ENCODE peak calls at places on chromosomes 13 and 19, in five cellular contexts. One of them, this sample, is unnamed.

GRCh38 chr13:21124853-21125252 is 51.5 kb downstream of the SKA3 start:
- DNase-seq in left ventricle myocardium inferior: no peak
- DNase-seq in psoas muscle: no peak
- DNase-seq in uterus: no peak
- DNase-seq in cardiac muscle cell: peak; percentile 61
- DNase-seq in this sample: no peak

GRCh38 chr13:38382946-38383345 is 33.3 kb downstream of the UFM1 start:
- DNase-seq in left ventricle myocardium inferior: no peak
- DNase-seq in psoas muscle: no peak
- DNase-seq in uterus: no peak
- DNase-seq in cardiac muscle cell: no peak
- DNase-seq in this sample: no peak

GRCh38 chr13:97445504-97446187 is 11.7 kb downstream of the RAP2A start:
- DNase-seq in left ventricle myocardium inferior: no peak
- DNase-seq in psoas muscle: no peak
- DNase-seq in uterus: no peak
- DNase-seq in cardiac muscle cell: no peak
- DNase-seq in this sample: no peak

GRCh38 chr13:33884506-33885221 is 66.7 kb downstream of the RFC3 start:
- DNase-seq in left ventricle myocardium inferior: no peak
- DNase-seq in psoas muscle: no peak
- DNase-seq in uterus: no peak
- DNase-seq in cardiac muscle cell: no peak
- DNase-seq in this sample: no peak

GRCh38 chr13:28763887-28764286 is 45.1 kb upstream of the SLC46A3 start:
- DNase-seq in left ventricle myocardium inferior: no peak
- DNase-seq in psoas muscle: no peak
- DNase-seq in uterus: no peak
- DNase-seq in cardiac muscle cell: no peak
- DNase-seq in this sample: no peak

GRCh38 chr13:45353895-45354294 is 12.9 kb upstream of the TPT1 start:
- DNase-seq in left ventricle myocardium inferior: no peak
- DNase-seq in psoas muscle: no peak
- DNase-seq in uterus: no peak
- DNase-seq in cardiac muscle cell: no peak
- DNase-seq in this sample: no peak

GRCh38 chr13:39811696-39812095 is 156.2 kb downstream of the COG6 start:
- DNase-seq in left ventricle myocardium inferior: no peak
- DNase-seq in psoas muscle: no peak
- DNase-seq in uterus: no peak
- DNase-seq in cardiac muscle cell: no peak
- DNase-seq in this sample: no peak

GRCh38 chr19:6851359-6851758 is 36.0 kb upstream of the ADGRE1 start:
- DNase-seq in left ventricle myocardium inferior: no peak
- DNase-seq in psoas muscle: no peak
- DNase-seq in uterus: no peak
- DNase-seq in cardiac muscle cell: no peak
- DNase-seq in this sample: no peak

GRCh38 chr13:94175076-94175475 is 304.4 kb downstream of the DCT start:
- DNase-seq in left ventricle myocardium inferior: no peak
- DNase-seq in psoas muscle: no peak
- DNase-seq in uterus: no peak
- DNase-seq in cardiac muscle cell: no peak
- DNase-seq in this sample: no peak

GRCh38 chr13:48334534-48335127 is 31.1 kb downstream of the RB1 start:
- DNase-seq in left ventricle myocardium inferior: no peak
- DNase-seq in psoas muscle: no peak
- DNase-seq in uterus: no peak
- DNase-seq in cardiac muscle cell: peak; percentile 5
- DNase-seq in this sample: no peak

GRCh38 chr13:79459906-79460305 is 21.0 kb upstream of the NDFIP2 start:
- DNase-seq in left ventricle myocardium inferior: no peak
- DNase-seq in psoas muscle: no peak
- DNase-seq in uterus: no peak
- DNase-seq in cardiac muscle cell: no peak
- DNase-seq in this sample: no peak

GRCh38 chr19:52716578-52716977 is 18.3 kb downstream of the ZNF611 start:
- DNase-seq in left ventricle myocardium inferior: no peak
- DNase-seq in psoas muscle: no peak
- DNase-seq in uterus: no peak
- DNase-seq in cardiac muscle cell: no peak
- DNase-seq in this sample: no peak

GRCh38 chr19:10651821-10652220 is 2.3 kb upstream of the ILF3 start:
- DNase-seq in left ventricle myocardium inferior: no peak
- DNase-seq in psoas muscle: no peak
- DNase-seq in uterus: no peak
- DNase-seq in cardiac muscle cell: no peak
- DNase-seq in this sample: no peak

GRCh38 chr13:109744512-109745051 is 41.8 kb downstream of the IRS2 start:
- DNase-seq in left ventricle myocardium inferior: peak; percentile 56
- DNase-seq in psoas muscle: peak; percentile 71
- DNase-seq in uterus: peak; percentile 67
- DNase-seq in cardiac muscle cell: no peak
- DNase-seq in this sample: no peak

GRCh38 chr19:39752390-39752789 is 14.6 kb upstream of the CLC start:
- DNase-seq in left ventricle myocardium inferior: no peak
- DNase-seq in psoas muscle: no peak
- DNase-seq in uterus: no peak
- DNase-seq in cardiac muscle cell: no peak
- DNase-seq in this sample: no peak

GRCh38 chr13:113992276-113993005 is 18.6 kb upstream of the C13orf46 start:
- DNase-seq in left ventricle myocardium inferior: no peak
- DNase-seq in psoas muscle: peak; percentile 57
- DNase-seq in uterus: no peak
- DNase-seq in cardiac muscle cell: no peak
- DNase-seq in this sample: no peak

GRCh38 chr13:24834902-24835510 is 71.0 kb downstream of the RNF17 start:
- DNase-seq in left ventricle myocardium inferior: no peak
- DNase-seq in psoas muscle: no peak
- DNase-seq in uterus: no peak
- DNase-seq in cardiac muscle cell: no peak
- DNase-seq in this sample: no peak

GRCh38 chr13:80341098-80341701 is at the start of gene SPRY2:
- DNase-seq in left ventricle myocardium inferior: peak; percentile 94
- DNase-seq in psoas muscle: peak; percentile 96
- DNase-seq in uterus: peak; percentile 89
- DNase-seq in cardiac muscle cell: peak; percentile 97
- DNase-seq in this sample: peak; percentile 92

GRCh38 chr19:20107301-20107700 is 29.5 kb downstream of the ZNF90 start:
- DNase-seq in left ventricle myocardium inferior: no peak
- DNase-seq in psoas muscle: no peak
- DNase-seq in uterus: no peak
- DNase-seq in cardiac muscle cell: no peak
- DNase-seq in this sample: no peak

GRCh38 chr19:20103091-20103501 is 25.3 kb downstream of the ZNF90 start:
- DNase-seq in left ventricle myocardium inferior: no peak
- DNase-seq in psoas muscle: no peak
- DNase-seq in uterus: no peak
- DNase-seq in cardiac muscle cell: no peak
- DNase-seq in this sample: no peak

DNA sequence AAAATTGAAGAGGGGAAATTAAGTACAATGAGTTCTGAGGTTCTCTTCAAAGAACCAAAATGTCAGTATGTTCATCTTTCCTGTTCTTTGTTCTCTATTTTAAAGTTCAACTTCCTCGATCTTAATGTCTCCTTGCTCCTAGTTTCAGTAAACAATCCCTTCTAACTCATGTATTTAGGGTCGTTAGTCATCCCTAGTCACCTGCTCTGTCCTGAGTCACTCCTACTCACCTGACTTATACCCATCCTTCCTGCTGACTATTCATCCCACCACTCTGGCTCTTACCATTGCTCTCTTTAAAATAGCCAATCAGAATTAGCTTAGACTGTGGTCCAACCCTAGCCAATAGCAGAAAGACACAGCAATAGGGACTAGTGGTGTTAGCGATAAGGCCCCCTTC is 24.3 kb downstream of the ZNF90 start:
- DNase-seq in left ventricle myocardium inferior: no peak
- DNase-seq in psoas muscle: no peak
- DNase-seq in uterus: no peak
- DNase-seq in cardiac muscle cell: no peak
- DNase-seq in this sample: no peak
- H3K9me3 ChIP-seq in left ventricle myocardium inferior: peaks cover 91% of the 10 kb centered on the region
- H3K9me3 ChIP-seq in psoas muscle: peaks cover 9% of the 10 kb centered on the region
- H3K9me3 ChIP-seq in uterus: no peaks in the 10 kb centered on the region
- H3K9me3 ChIP-seq in cardiac muscle cell: no peaks in the 10 kb centered on the region
- H3K9me3 ChIP-seq in this sample: peaks cover 5% of the 10 kb centered on the region

GRCh38 chr13:26787961-26788360 is 27.4 kb upstream of the GPR12 start:
- DNase-seq in left ventricle myocardium inferior: no peak
- DNase-seq in psoas muscle: no peak
- DNase-seq in uterus: no peak
- DNase-seq in cardiac muscle cell: no peak
- DNase-seq in this sample: no peak

GRCh38 chr13:26786651-26787295 is 26.2 kb upstream of the GPR12 start:
- DNase-seq in left ventricle myocardium inferior: no peak
- DNase-seq in psoas muscle: no peak
- DNase-seq in uterus: no peak
- DNase-seq in cardiac muscle cell: no peak
- DNase-seq in this sample: no peak

GRCh38 chr13:26784704-26785639 is 24.4 kb upstream of the GPR12 start:
- DNase-seq in left ventricle myocardium inferior: no peak
- DNase-seq in psoas muscle: no peak
- DNase-seq in uterus: no peak
- DNase-seq in cardiac muscle cell: no peak
- DNase-seq in this sample: no peak

DNA sequence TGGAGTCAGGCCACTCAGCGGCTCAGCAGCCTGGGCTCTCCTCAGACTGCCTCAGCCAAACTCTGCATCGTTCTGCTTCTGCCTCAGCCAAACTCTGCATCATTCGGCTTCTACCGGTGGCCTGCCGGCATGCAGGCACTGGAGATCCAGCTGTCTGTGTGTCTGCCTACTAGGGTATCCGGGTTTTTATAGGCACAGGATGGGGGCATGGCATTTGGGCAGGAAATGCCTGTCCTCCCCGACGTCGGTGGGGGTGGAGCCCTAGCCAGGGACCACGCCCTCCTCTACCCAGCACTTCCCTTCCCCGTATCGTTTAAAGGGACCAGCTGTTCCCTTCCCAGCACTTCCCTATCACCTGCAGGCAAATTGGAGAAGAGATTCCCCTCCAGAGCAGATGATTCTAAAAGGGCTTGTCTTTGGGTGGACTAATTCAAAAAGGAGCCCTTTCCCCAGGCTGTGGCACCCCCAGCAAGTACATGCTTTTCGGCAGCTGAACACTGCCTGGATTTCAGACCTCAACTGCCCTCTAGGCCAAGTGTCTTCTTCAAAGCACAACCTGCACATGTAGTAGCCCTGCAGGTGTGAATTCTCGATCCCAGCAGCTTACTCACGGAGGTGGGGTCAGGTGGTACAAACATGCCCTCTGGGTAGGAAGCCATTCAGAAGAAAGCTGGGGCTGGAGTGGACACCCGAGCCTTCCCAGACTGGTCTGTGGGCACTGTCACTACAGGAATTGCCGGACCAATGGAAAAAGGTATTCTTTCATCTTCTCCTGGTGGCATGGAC is 25.5 kb upstream of the GPR12 start:
- DNase-seq in left ventricle myocardium inferior: no peak
- DNase-seq in psoas muscle: peak; percentile 65
- DNase-seq in uterus: no peak
- DNase-seq in cardiac muscle cell: no peak
- DNase-seq in this sample: peak; percentile 46
- H3K27ac ChIP-seq in left ventricle myocardium inferior: peak overlapping the region; percentile 81
- H3K27ac ChIP-seq in psoas muscle: no peak overlapping the region
- H3K27ac ChIP-seq in uterus: no peak overlapping the region
- H3K27ac ChIP-seq in cardiac muscle cell: no peak overlapping the region
- H3K27ac ChIP-seq in this sample: no peak overlapping the region

DNA sequence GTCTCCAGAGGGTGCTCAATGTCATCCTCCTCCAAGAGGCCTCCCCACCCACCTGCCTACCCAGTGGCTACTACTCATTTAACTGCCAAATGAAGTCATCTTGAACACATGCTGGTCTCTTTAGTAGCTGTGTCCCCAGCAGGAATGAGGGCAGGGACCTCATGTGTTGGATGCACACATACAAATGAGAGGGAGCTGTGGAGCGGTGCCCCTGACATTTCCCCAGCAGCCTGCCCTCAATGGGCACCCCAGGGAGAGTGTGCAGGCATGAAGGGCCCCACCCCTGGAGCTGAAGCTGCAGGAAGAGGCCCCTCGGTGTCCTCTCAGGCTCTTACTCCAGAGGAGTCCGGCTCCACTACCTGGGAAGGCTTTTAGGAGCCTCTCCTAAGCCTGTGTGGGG is 1322.7 kb downstream of the UQCRFS1 start:
- DNase-seq in left ventricle myocardium inferior: no peak
- DNase-seq in psoas muscle: no peak
- DNase-seq in uterus: no peak
- DNase-seq in cardiac muscle cell: no peak
- DNase-seq in this sample: no peak
- H3K9me3 ChIP-seq in left ventricle myocardium inferior: no peaks in the 10 kb centered on the region
- H3K9me3 ChIP-seq in psoas muscle: no peaks in the 10 kb centered on the region
- H3K9me3 ChIP-seq in uterus: no peaks in the 10 kb centered on the region
- H3K9me3 ChIP-seq in cardiac muscle cell: peaks cover 3% of the 10 kb centered on the region
- H3K9me3 ChIP-seq in this sample: no peaks in the 10 kb centered on the region

GRCh38 chr13:46600943-46601311 is 48.0 kb downstream of the LRCH1 start:
- DNase-seq in left ventricle myocardium inferior: no peak
- DNase-seq in psoas muscle: no peak
- DNase-seq in uterus: no peak
- DNase-seq in cardiac muscle cell: no peak
- DNase-seq in this sample: no peak
- H3K27ac ChIP-seq in left ventricle myocardium inferior: peak overlapping the region; percentile 79
- H3K27ac ChIP-seq in psoas muscle: no peak overlapping the region
- H3K27ac ChIP-seq in uterus: peak overlapping the region; percentile 34
- H3K27ac ChIP-seq in cardiac muscle cell: peak overlapping the region; percentile 32
- H3K27ac ChIP-seq in this sample: peak overlapping the region; percentile 45